ENCODE peak calls at places on chromosomes 6 and 20, in seven cellular contexts. Q is RWPE2; P is HCT116; T is CD8-positive, alpha-beta memory T cell; A is A549; F is aorta; M is CD4-positive, alpha-beta memory T cell. U is an unnamed sample. For H3K4me1, the result is how much of the 10 kb centered on the place peaks cover.

GRCh38 chr6:155829646-155830045 is 374.0 kb upstream of the NOX3 start:
- DNase-seq in Q (no peak), P (no peak), T (no peak), A (no peak), F (no peak), M (no peak), U (no peak)

GRCh38 chr6:90097357-90097756 is 199.3 kb downstream of the BACH2 start:
- DNase-seq in Q (no peak), P (no peak), T (no peak), A (no peak), F (no peak), M (no peak), U (no peak)

GRCh38 chr6:157107915-157108651 is 215.2 kb downstream of the TMEM242 start:
- DNase-seq in Q (no peak), P (no peak), T (peak), A (peak), F (no peak), M (no peak), U (no peak)

GRCh38 chr6:44177691-44178423 is 19.2 kb downstream of the CAPN11 start:
- DNase-seq in Q (no peak), P (no peak), T (no peak), A (peak), F (peak), M (no peak), U (no peak)

GRCh38 chr20:35695245-35695749 is 3.9 kb downstream of the NFS1 start:
- DNase-seq in Q (peak), P (no peak), T (no peak), A (no peak), F (no peak), M (no peak), U (no peak)

GRCh38 chr20:51469046-51469445 is 73.5 kb downstream of the NFATC2 start:
- DNase-seq in Q (peak), P (no peak), T (no peak), A (no peak), F (no peak), M (no peak), U (no peak)

GRCh38 chr20:9286501-9286900 is 217.6 kb downstream of the PLCB4 start:
- DNase-seq in Q (no peak), P (no peak), T (no peak), A (no peak), F (no peak), M (no peak), U (no peak)

GRCh38 chr6:66628917-66629316 is 921.9 kb upstream of the EYS start:
- DNase-seq in Q (no peak), P (no peak), T (no peak), A (no peak), F (no peak), M (no peak), U (no peak)

GRCh38 chr6:109912136-109912535 is 66.0 kb upstream of the GPR6 start:
- DNase-seq in Q (no peak), P (no peak), T (no peak), A (no peak), F (no peak), M (no peak), U (no peak)

GRCh38 chr20:11274137-11274536 is 600.3 kb upstream of the JAG1 start:
- DNase-seq in Q (no peak), P (peak), T (no peak), A (peak), F (peak), M (no peak), U (peak)

GRCh38 chr20:61758556-61759200 is 307.0 kb downstream of the TAF4 start:
- DNase-seq in Q (peak), P (no peak), T (no peak), A (no peak), F (peak), M (no peak), U (no peak)

GRCh38 chr6:12637960-12638641 is 78.5 kb upstream of the PHACTR1 start:
- DNase-seq in Q (no peak), P (peak), T (no peak), A (peak), F (peak), M (no peak), U (peak)

GRCh38 chr6:27031302-27031701 is 216.2 kb upstream of the PRSS16 start:
- DNase-seq in Q (no peak), P (no peak), T (no peak), A (peak), F (no peak), M (no peak), U (no peak)

GRCh38 chr20:35551485-35551884 is 9.6 kb downstream of the ERGIC3 start:
- DNase-seq in Q (no peak), P (no peak), T (no peak), A (no peak), F (peak), M (no peak), U (peak)

GRCh38 chr6:139583420-139583819 is 209.0 kb upstream of the CITED2 start:
- DNase-seq in Q (no peak), P (no peak), T (no peak), A (no peak), F (no peak), M (no peak), U (no peak)

GRCh38 chr6:131728296-131728939 is 17.6 kb upstream of the CTAGE9 start:
- DNase-seq in Q (no peak), P (no peak), T (no peak), A (no peak), F (no peak), M (no peak), U (no peak)

GRCh38 chr6:144993870-144994269 is 708.7 kb downstream of the UTRN start:
- DNase-seq in Q (no peak), P (no peak), T (no peak), A (no peak), F (no peak), M (no peak), U (no peak)

GRCh38 chr20:9203081-9203447 is 134.2 kb downstream of the PLCB4 start:
- DNase-seq in Q (no peak), P (no peak), T (no peak), A (peak), F (no peak), M (no peak), U (no peak)

GRCh38 chr6:166559211-166559610 is 27.3 kb downstream of the RAMACL start:
- DNase-seq in Q (no peak), P (no peak), T (no peak), A (no peak), F (no peak), M (no peak), U (no peak)

GRCh38 chr6:157094038-157094437 is 229.3 kb downstream of the TMEM242 start:
- DNase-seq in Q (no peak), P (no peak), T (no peak), A (no peak), F (no peak), M (no peak), U (no peak)

GRCh38 chr6:163414367-163415175 is at the start of gene QKI:
- DNase-seq in Q (peak), P (no peak), T (peak), A (peak), F (peak), M (peak), U (peak)

GRCh38 chr6:146543211-146543939 is at the start of gene RAB32:
- DNase-seq in Q (peak), P (no peak), T (peak), A (peak), F (peak), M (no peak), U (peak)

GRCh38 chr6:130946076-130946475 is 117.0 kb downstream of the EPB41L2 start:
- DNase-seq in Q (no peak), P (no peak), T (no peak), A (no peak), F (no peak), M (no peak), U (no peak)

GRCh38 chr6:164378330-164378729 is 931.1 kb downstream of the C6orf118 start:
- DNase-seq in Q (no peak), P (no peak), T (no peak), A (no peak), F (no peak), M (no peak), U (no peak)

GRCh38 chr6:75230484-75231325 is 12.9 kb downstream of the COX7A2 start:
- DNase-seq in Q (no peak), P (peak), T (no peak), A (peak), F (no peak), M (no peak), U (peak)

GRCh38 chr20:23145281-23145700 is 59.2 kb upstream of the CD93 start:
- DNase-seq in Q (peak), P (no peak), T (no peak), A (no peak), F (peak), M (no peak), U (no peak)

GRCh38 chr20:32203556-32204484 is 3.7 kb downstream of the PLAGL2 start:
- DNase-seq in Q (peak), P (no peak), T (no peak), A (no peak), F (no peak), M (no peak), U (no peak)
- H3K4me3 ChIP-seq in Q (no peak), P (no peak), T (no peak), A (no peak), F (no peak), M (no peak), U (no peak)

DNA sequence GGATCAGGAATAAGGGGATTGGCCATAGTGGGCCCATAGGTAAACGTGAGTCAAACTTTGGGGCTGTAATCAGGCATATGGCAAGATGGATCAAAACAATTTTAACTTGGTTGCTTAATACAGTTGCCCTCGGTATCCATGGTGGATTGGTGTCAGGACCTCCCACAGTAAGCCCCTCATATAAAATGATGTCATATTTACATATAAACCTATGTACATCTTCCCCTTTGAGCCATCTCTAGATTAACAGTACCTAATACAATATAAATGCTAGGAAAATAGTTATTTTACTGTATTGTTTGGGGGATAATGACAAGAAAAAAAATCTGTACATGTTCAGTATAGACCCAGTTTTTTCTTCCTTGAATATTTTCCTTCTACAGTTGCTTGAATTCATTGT is 7.4 kb upstream of the ACAT2 start:
- DNase-seq in Q (no peak), P (no peak), T (no peak), A (no peak), F (no peak), M (no peak), U (no peak)
- H3K27ac ChIP-seq in Q (no peak), P (no peak), T (no peak), A (no peak), F (no peak), M (no peak), U (no peak)

GRCh38 chr6:112232845-112233256 is 21.5 kb downstream of the LAMA4 start:
- DNase-seq in Q (no peak), P (no peak), T (no peak), A (no peak), F (peak), M (no peak), U (peak)
- H3K4me1 ChIP-seq in Q (under half), P (under half), T (under half), A (under half), F (under half), M (under half), U (half or more)

GRCh38 chr20:32806356-32806755 is 13.4 kb upstream of the MAPRE1 start:
- DNase-seq in Q (no peak), P (no peak), T (no peak), A (no peak), F (no peak), M (no peak), U (peak)
- H3K4me3 ChIP-seq in Q (no peak), P (no peak), T (no peak), A (no peak), F (no peak), M (no peak), U (no peak)

GRCh38 chr6:3806169-3806922 is 42.8 kb upstream of the FAM50B start:
- DNase-seq in Q (no peak), P (no peak), T (no peak), A (no peak), F (no peak), M (no peak), U (no peak)

GRCh38 chr6:3808759-3809514 is 40.2 kb upstream of the FAM50B start:
- DNase-seq in Q (peak), P (peak), T (no peak), A (peak), F (peak), M (no peak), U (peak)

GRCh38 chr6:3809982-3810381 is 39.2 kb upstream of the FAM50B start:
- DNase-seq in Q (no peak), P (no peak), T (no peak), A (no peak), F (no peak), M (no peak), U (no peak)

GRCh38 chr6:3809515-3809891 is 39.7 kb upstream of the FAM50B start:
- DNase-seq in Q (no peak), P (no peak), T (no peak), A (no peak), F (no peak), M (no peak), U (no peak)

DNA sequence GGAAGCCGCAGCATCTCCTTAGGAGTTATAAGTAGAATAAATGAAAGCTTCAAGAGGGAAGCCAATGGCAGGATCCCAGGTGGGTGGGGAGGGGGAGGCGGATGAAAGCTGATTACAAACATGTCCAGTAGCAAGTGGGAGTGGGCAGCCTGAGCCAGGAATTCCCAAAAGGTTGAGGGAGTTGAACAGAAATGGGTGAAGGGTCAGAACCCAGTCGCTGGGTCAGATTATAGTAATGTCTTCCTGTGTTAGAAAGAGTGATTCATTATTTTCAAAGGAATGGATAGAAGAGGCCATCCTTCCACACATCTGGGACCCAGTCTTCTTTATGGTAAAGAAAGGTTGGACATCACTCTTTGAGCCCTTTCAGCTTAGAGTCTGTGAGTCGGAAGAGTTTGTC is 41.0 kb upstream of the FAM50B start:
- DNase-seq in Q (no peak), P (no peak), T (no peak), A (no peak), F (no peak), M (no peak), U (no peak)
- H3K27ac ChIP-seq in Q (peak), P (no peak), T (no peak), A (peak), F (no peak), M (no peak), U (peak)

U was measured in SJCRH30.